ENCODE peak calls at places on chromosomes 2 and 18, in four cellular contexts. C, Z, O and A are unnamed samples.

GRCh38 chr2:3368261-3368722 is 9.3 kb downstream of the EIPR1 start:
- DNase-seq in Z (no peak), C (no peak), O (no peak), A (no peak)

GRCh38 chr2:62570861-62571698 is 65.1 kb upstream of the TMEM17 start:
- DNase-seq in O (no peak), Z (no peak), C (no peak), A (peak; percentile 83)

GRCh38 chr18:74396252-74397204 is 60.6 kb downstream of the DIPK1C start:
- DNase-seq in C (no peak), O (no peak), Z (no peak), A (no peak)

GRCh38 chr2:236637691-236638569 is 68.3 kb downstream of the ACKR3 start:
- DNase-seq in C (no peak), Z (peak; percentile 22), O (no peak), A (no peak)

GRCh38 chr2:217609952-217610351 is 392.8 kb downstream of the TNS1 start:
- DNase-seq in O (no peak), C (no peak), Z (no peak), A (no peak)

GRCh38 chr2:9139491-9140443 is 66.8 kb upstream of the ASAP2 start:
- DNase-seq in Z (no peak), C (peak; percentile 91), O (peak; percentile 29), A (peak; percentile 92)

GRCh38 chr18:136433-136832 is 21.9 kb upstream of the USP14 start:
- DNase-seq in C (no peak), Z (no peak), O (no peak), A (no peak)

GRCh38 chr2:164141271-164141670 is 405.5 kb upstream of the FIGN start:
- DNase-seq in Z (no peak), O (no peak), C (no peak), A (no peak)